ENCODE peak calls at places on chromosome 13, in five cellular contexts. One of them, this sample, is unnamed.

GRCh38 chr13:43196171-43196611 is 172.8 kb downstream of the DNAJC15 start:
- DNase-seq in aorta: no peak
- DNase-seq in lower lobe of right lung: no peak
- DNase-seq in endothelial cell: no peak
- DNase-seq in fibroblast of lung: no peak
- DNase-seq in this sample: no peak

GRCh38 chr13:48993150-48993549 is 17.4 kb downstream of the FNDC3A start:
- DNase-seq in aorta: no peak
- DNase-seq in lower lobe of right lung: no peak
- DNase-seq in endothelial cell: no peak
- DNase-seq in fibroblast of lung: no peak
- DNase-seq in this sample: no peak

GRCh38 chr13:73417012-73417615 is 358.3 kb downstream of the KLF5 start:
- DNase-seq in aorta: no peak
- DNase-seq in lower lobe of right lung: no peak
- DNase-seq in endothelial cell: no peak
- DNase-seq in fibroblast of lung: no peak
- DNase-seq in this sample: no peak

GRCh38 chr13:30743319-30744055 is 8.1 kb downstream of the ALOX5AP start:
- DNase-seq in aorta: peak
- DNase-seq in lower lobe of right lung: no peak
- DNase-seq in endothelial cell: no peak
- DNase-seq in fibroblast of lung: peak
- DNase-seq in this sample: no peak

GRCh38 chr13:32530841-32531253 is 7.7 kb downstream of the N4BP2L2 start:
- DNase-seq in aorta: no peak
- DNase-seq in lower lobe of right lung: no peak
- DNase-seq in endothelial cell: no peak
- DNase-seq in fibroblast of lung: peak
- DNase-seq in this sample: peak

GRCh38 chr13:42816538-42816937 is 35.2 kb downstream of the FAM216B start:
- DNase-seq in aorta: no peak
- DNase-seq in lower lobe of right lung: no peak
- DNase-seq in endothelial cell: no peak
- DNase-seq in fibroblast of lung: no peak
- DNase-seq in this sample: no peak

GRCh38 chr13:95494082-95494681 is 58.3 kb upstream of the CLDN10 start:
- DNase-seq in aorta: no peak
- DNase-seq in lower lobe of right lung: no peak
- DNase-seq in endothelial cell: peak
- DNase-seq in fibroblast of lung: peak
- DNase-seq in this sample: no peak

GRCh38 chr13:20869540-20869939 is 33.0 kb downstream of the XPO4 start:
- DNase-seq in aorta: no peak
- DNase-seq in lower lobe of right lung: no peak
- DNase-seq in endothelial cell: no peak
- DNase-seq in fibroblast of lung: no peak
- DNase-seq in this sample: no peak

GRCh38 chr13:90800082-90800746 is 547.3 kb upstream of the MIR17HG start:
- DNase-seq in aorta: peak
- DNase-seq in lower lobe of right lung: peak
- DNase-seq in endothelial cell: no peak
- DNase-seq in fibroblast of lung: no peak
- DNase-seq in this sample: peak

GRCh38 chr13:93328943-93329342 is 102.3 kb downstream of the GPC6 start:
- DNase-seq in aorta: no peak
- DNase-seq in lower lobe of right lung: no peak
- DNase-seq in endothelial cell: no peak
- DNase-seq in fibroblast of lung: no peak
- DNase-seq in this sample: no peak

GRCh38 chr13:47256618-47257017 is 359.8 kb upstream of the HTR2A start:
- DNase-seq in aorta: no peak
- DNase-seq in lower lobe of right lung: no peak
- DNase-seq in endothelial cell: no peak
- DNase-seq in fibroblast of lung: peak
- DNase-seq in this sample: no peak

GRCh38 chr13:74073231-74073630 is 61.0 kb downstream of the KLF12 start:
- DNase-seq in aorta: no peak
- DNase-seq in lower lobe of right lung: no peak
- DNase-seq in endothelial cell: no peak
- DNase-seq in fibroblast of lung: no peak
- DNase-seq in this sample: no peak

GRCh38 chr13:48891586-48891985 is 84.1 kb upstream of the FNDC3A start:
- DNase-seq in aorta: no peak
- DNase-seq in lower lobe of right lung: no peak
- DNase-seq in endothelial cell: no peak
- DNase-seq in fibroblast of lung: peak
- DNase-seq in this sample: no peak

GRCh38 chr13:78121459-78122348 is 203.1 kb upstream of the EDNRB start:
- DNase-seq in aorta: no peak
- DNase-seq in lower lobe of right lung: no peak
- DNase-seq in endothelial cell: peak
- DNase-seq in fibroblast of lung: peak
- DNase-seq in this sample: no peak

GRCh38 chr13:46170268-46170667 is 11.7 kb downstream of the LCP1 start:
- DNase-seq in aorta: no peak
- DNase-seq in lower lobe of right lung: no peak
- DNase-seq in endothelial cell: no peak
- DNase-seq in fibroblast of lung: no peak
- DNase-seq in this sample: no peak

GRCh38 chr13:42350141-42350540 is 78.2 kb downstream of the AKAP11 start:
- DNase-seq in aorta: no peak
- DNase-seq in lower lobe of right lung: no peak
- DNase-seq in endothelial cell: no peak
- DNase-seq in fibroblast of lung: no peak
- DNase-seq in this sample: no peak

GRCh38 chr13:77544365-77544764 is 8.9 kb downstream of the SCEL start:
- DNase-seq in aorta: no peak
- DNase-seq in lower lobe of right lung: no peak
- DNase-seq in endothelial cell: no peak
- DNase-seq in fibroblast of lung: peak
- DNase-seq in this sample: no peak

GRCh38 chr13:94479559-94480095 is at the start of gene DCT:
- DNase-seq in aorta: no peak
- DNase-seq in lower lobe of right lung: no peak
- DNase-seq in endothelial cell: no peak
- DNase-seq in fibroblast of lung: no peak
- DNase-seq in this sample: no peak

GRCh38 chr13:30877335-30877734 is 28.7 kb upstream of the MEDAG start:
- DNase-seq in aorta: no peak
- DNase-seq in lower lobe of right lung: no peak
- DNase-seq in endothelial cell: no peak
- DNase-seq in fibroblast of lung: peak
- DNase-seq in this sample: no peak

GRCh38 chr13:97242755-97243497 is 20.8 kb downstream of the MBNL2 start:
- DNase-seq in aorta: no peak
- DNase-seq in lower lobe of right lung: no peak
- DNase-seq in endothelial cell: no peak
- DNase-seq in fibroblast of lung: no peak
- DNase-seq in this sample: no peak

GRCh38 chr13:80039000-80039399 is 301.9 kb downstream of the SPRY2 start:
- DNase-seq in aorta: no peak
- DNase-seq in lower lobe of right lung: no peak
- DNase-seq in endothelial cell: no peak
- DNase-seq in fibroblast of lung: no peak
- DNase-seq in this sample: no peak

GRCh38 chr13:111573801-111574200 is 253.4 kb downstream of the TEX29 start:
- DNase-seq in aorta: peak
- DNase-seq in lower lobe of right lung: no peak
- DNase-seq in endothelial cell: no peak
- DNase-seq in fibroblast of lung: no peak
- DNase-seq in this sample: no peak

GRCh38 chr13:86020350-86021002 is 221.3 kb upstream of the SLITRK6 start:
- DNase-seq in aorta: no peak
- DNase-seq in lower lobe of right lung: no peak
- DNase-seq in endothelial cell: no peak
- DNase-seq in fibroblast of lung: peak
- DNase-seq in this sample: peak

GRCh38 chr13:47147784-47148062 is 250.9 kb upstream of the HTR2A start:
- DNase-seq in aorta: no peak
- DNase-seq in lower lobe of right lung: no peak
- DNase-seq in endothelial cell: no peak
- DNase-seq in fibroblast of lung: no peak
- DNase-seq in this sample: no peak

GRCh38 chr13:112727581-112727980 is 37.7 kb downstream of the ATP11A start:
- DNase-seq in aorta: no peak
- DNase-seq in lower lobe of right lung: no peak
- DNase-seq in endothelial cell: no peak
- DNase-seq in fibroblast of lung: no peak
- DNase-seq in this sample: no peak

GRCh38 chr13:26498524-26499208 is 58.8 kb upstream of the WASF3 start:
- DNase-seq in aorta: no peak
- DNase-seq in lower lobe of right lung: no peak
- DNase-seq in endothelial cell: no peak
- DNase-seq in fibroblast of lung: peak
- DNase-seq in this sample: no peak

GRCh38 chr13:66534561-66534960 is 695.6 kb downstream of the PCDH9 start:
- DNase-seq in aorta: no peak
- DNase-seq in lower lobe of right lung: no peak
- DNase-seq in endothelial cell: no peak
- DNase-seq in fibroblast of lung: peak
- DNase-seq in this sample: no peak

GRCh38 chr13:98155475-98156111 is 12.7 kb downstream of the FARP1 start:
- DNase-seq in aorta: no peak
- DNase-seq in lower lobe of right lung: no peak
- DNase-seq in endothelial cell: no peak
- DNase-seq in fibroblast of lung: peak
- DNase-seq in this sample: no peak

GRCh38 chr13:106802917-106803316 is 235.0 kb upstream of the ARGLU1 start:
- DNase-seq in aorta: no peak
- DNase-seq in lower lobe of right lung: no peak
- DNase-seq in endothelial cell: no peak
- DNase-seq in fibroblast of lung: no peak
- DNase-seq in this sample: no peak

GRCh38 chr13:20190481-20191310 is 2.0 kb downstream of the GJB2 start:
- DNase-seq in aorta: no peak
- DNase-seq in lower lobe of right lung: no peak
- DNase-seq in endothelial cell: no peak
- DNase-seq in fibroblast of lung: peak
- DNase-seq in this sample: no peak